ENCODE peak calls at places on chromosomes 12 and 14, in four cellular contexts. H, L, Q and K are unnamed samples.

GRCh38 chr14:23514009-23514962 is 37.3 kb downstream of the ZFHX2 start:
- DNase-seq in H (no peak), L (no peak), Q (no peak), K (peak)

GRCh38 chr12:481422-481821 is 21.7 kb downstream of the B4GALNT3 start:
- DNase-seq in H (peak), L (no peak), Q (no peak), K (no peak)

GRCh38 chr12:101051901-101052550 is 158.0 kb downstream of the SLC5A8 start:
- DNase-seq in H (no peak), L (peak), Q (no peak), K (no peak)

GRCh38 chr14:32913725-32914124 is 25.0 kb upstream of the NPAS3 start:
- DNase-seq in H (no peak), L (peak), Q (no peak), K (no peak)

GRCh38 chr14:77641534-77642341 is 25.3 kb upstream of the SPTLC2 start:
- DNase-seq in H (peak), L (peak), Q (peak), K (peak)

GRCh38 chr14:61379639-61380184 is 58.3 kb downstream of the PRKCH start:
- DNase-seq in H (no peak), L (no peak), Q (no peak), K (no peak)

GRCh38 chr12:8692573-8692972 is 5.2 kb upstream of the RIMKLB start:
- DNase-seq in H (no peak), L (no peak), Q (no peak), K (peak)

GRCh38 chr12:58034311-58034710 is 92.9 kb downstream of the ATP23 start:
- DNase-seq in H (no peak), L (peak), Q (no peak), K (no peak)

GRCh38 chr12:47709277-47710048 is 3.6 kb upstream of the RPAP3 start:
- DNase-seq in H (no peak), L (no peak), Q (no peak), K (no peak)

GRCh38 chr14:90239139-90239538 is 17.2 kb upstream of the PSMC1 start:
- DNase-seq in H (no peak), L (no peak), Q (no peak), K (no peak)

GRCh38 chr12:72491399-72491798 is 219.2 kb downstream of the TRHDE start:
- DNase-seq in H (no peak), L (no peak), Q (no peak), K (no peak)

GRCh38 chr14:36513012-36513420 is 7.0 kb downstream of the NKX2-1 start:
- DNase-seq in H (no peak), L (no peak), Q (no peak), K (no peak)

GRCh38 chr12:105724651-105725050 is 394.2 kb downstream of the C12orf75 start:
- DNase-seq in H (no peak), L (no peak), Q (no peak), K (no peak)

GRCh38 chr14:102722646-102723045 is 54.6 kb upstream of the TRAF3 start:
- DNase-seq in H (no peak), L (no peak), Q (no peak), K (no peak)

GRCh38 chr12:104219908-104220404 is 4.4 kb downstream of the TXNRD1 start:
- DNase-seq in H (no peak), L (peak), Q (no peak), K (no peak)

GRCh38 chr14:58708004-58708403 is 70.2 kb downstream of the DACT1 start:
- DNase-seq in H (no peak), L (no peak), Q (no peak), K (no peak)

GRCh38 chr14:100430571-100430970 is 107.4 kb downstream of the SLC25A47 start:
- DNase-seq in H (no peak), L (no peak), Q (no peak), K (no peak)

GRCh38 chr12:57840701-57841100 is 5.8 kb downstream of the CTDSP2 start:
- DNase-seq in H (no peak), L (no peak), Q (no peak), K (no peak)

GRCh38 chr12:27781680-27782079 is 1.6 kb upstream of the MANSC4 start:
- DNase-seq in H (no peak), L (no peak), Q (no peak), K (no peak)

GRCh38 chr14:98919431-98919830 is 352.6 kb downstream of the BCL11B start:
- DNase-seq in H (no peak), L (no peak), Q (no peak), K (no peak)

GRCh38 chr12:79183946-79184345 is 319.4 kb downstream of the SYT1 start:
- DNase-seq in H (no peak), L (no peak), Q (no peak), K (no peak)

GRCh38 chr14:67410313-67410712 is 1.7 kb downstream of the PLEK2 start:
- DNase-seq in H (no peak), L (no peak), Q (no peak), K (no peak)

GRCh38 chr14:67409461-67409860 is 2.5 kb downstream of the PLEK2 start:
- DNase-seq in H (no peak), L (no peak), Q (no peak), K (no peak)

GRCh38 chr14:67411820-67412421 is at the start of gene PLEK2:
- DNase-seq in H (peak), L (peak), Q (peak), K (no peak)

GRCh38 chr14:67413806-67414769 is 2.1 kb upstream of the PLEK2 start:
- DNase-seq in H (no peak), L (peak), Q (no peak), K (no peak)

DNA sequence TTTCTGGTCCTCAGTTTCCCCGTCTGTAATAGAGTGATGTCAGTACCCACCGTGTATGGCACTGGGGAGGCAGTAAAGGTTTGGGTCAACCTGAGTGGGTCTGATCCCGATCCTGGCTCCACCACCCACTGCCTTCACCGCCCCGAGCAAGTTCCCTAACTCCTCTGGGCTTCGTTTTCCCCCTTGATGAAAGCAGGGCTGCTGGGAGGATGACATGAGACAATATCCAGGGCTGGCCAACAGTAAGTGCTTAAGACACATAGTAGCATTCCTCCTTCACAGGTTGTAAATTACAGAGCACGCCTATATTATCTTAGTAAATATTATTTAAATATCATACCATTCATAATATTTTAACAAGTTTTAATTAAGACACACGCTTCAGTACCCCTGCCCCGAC is 590 bp downstream of the PLEK2 start:
- DNase-seq in H (no peak), L (peak), Q (no peak), K (no peak)
- H3K4me3 ChIP-seq in H (peak), L (peak), Q (peak), K (no peak)

DNA sequence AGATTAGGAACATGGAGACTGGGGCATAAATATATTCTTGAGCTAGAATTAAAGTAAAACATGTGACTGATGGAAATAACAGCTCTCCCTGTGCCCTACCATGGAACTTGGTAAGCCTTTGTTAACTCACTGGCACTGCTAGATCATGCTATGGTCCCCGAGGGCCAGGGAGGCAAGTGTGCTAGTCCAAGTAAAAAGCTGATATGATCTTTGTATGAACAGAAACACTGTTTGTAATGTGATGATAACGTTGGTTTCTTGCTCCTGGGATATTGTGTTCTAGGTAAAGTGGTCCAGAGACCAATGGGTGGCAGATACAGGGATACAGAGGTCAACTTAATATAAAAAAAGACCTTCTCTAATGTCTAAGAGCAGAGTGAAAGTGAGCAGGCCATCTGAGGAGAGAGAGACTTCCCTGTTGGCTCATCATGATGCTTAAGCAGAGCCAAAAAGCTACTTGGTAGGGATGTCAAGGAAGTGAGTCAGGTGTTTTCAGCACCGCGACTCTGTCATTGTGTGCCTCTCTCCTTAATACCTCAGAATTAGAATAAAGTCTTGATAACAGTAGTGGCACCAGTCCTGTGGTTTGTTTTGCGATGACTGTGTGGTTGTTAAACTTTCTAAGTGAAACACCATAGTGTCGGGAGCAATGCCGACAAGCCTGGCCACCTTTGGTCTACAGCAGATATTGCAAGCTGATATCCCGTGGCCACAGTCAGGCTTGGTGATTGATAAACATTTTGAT is 27.7 kb downstream of the BICD1 start:
- DNase-seq in H (no peak), L (peak), Q (no peak), K (no peak)
- H3K27ac ChIP-seq in H (no peak), L (peak), Q (no peak), K (peak)

DNA sequence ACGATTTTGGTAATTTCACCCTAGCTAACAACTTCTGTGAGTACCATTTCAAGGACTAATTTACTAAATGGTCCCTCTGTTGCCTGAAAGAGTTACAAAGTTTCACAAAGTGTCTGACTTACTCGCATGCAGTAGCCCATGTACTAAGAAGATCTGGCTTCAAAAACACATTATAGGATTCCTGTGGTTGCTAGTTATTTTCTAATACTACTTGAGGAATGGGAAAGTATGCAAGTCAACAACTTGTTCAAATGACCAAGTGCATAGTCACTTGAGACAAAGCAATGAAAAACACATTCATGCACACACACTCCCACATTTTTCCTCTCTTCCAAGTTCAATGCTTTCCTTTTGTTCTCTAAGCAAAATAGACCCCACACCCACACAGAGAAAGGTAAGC is 219.7 kb upstream of the TMPO start:
- DNase-seq in H (no peak), L (no peak), Q (no peak), K (no peak)
- TF ChIP-seq CTCF in H (no peak), L (no peak), Q (no peak), K (no peak)

GRCh38 chr14:28766505-28767238 is at the start of gene FOXG1:
- DNase-seq in H (no peak), L (no peak), Q (no peak), K (no peak)
- H3K4me3 ChIP-seq in H (peak), L (no peak), Q (peak), K (peak)

DNA sequence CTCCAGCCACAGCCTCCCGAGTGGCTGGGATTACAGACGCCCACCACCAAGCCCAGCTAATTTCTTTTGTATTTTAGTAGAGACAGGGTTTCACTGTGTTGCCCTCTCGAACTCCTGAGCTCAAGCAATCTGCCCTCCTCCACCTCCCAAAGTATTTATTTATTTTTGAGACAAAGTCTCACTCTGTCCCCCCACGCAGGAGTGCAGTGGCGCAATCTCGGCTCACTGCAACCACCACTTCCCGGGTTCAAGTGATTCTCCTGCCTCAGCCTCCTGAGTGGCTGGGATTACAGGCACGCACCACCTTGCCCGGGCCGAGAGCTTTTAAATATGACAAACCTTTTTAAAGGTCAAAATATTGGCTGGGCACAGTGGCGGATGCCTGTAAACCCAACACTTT is 14.6 kb downstream of the NUMB start:
- DNase-seq in H (no peak), L (no peak), Q (no peak), K (no peak)
- H3K27ac ChIP-seq in H (no peak), L (no peak), Q (no peak), K (no peak)

GRCh38 chr12:124500232-124501079 is 67.0 kb downstream of the NCOR2 start:
- DNase-seq in H (peak), L (peak), Q (peak), K (no peak)

GRCh38 chr12:124498178-124498869 is 69.1 kb downstream of the NCOR2 start:
- DNase-seq in H (peak), L (no peak), Q (no peak), K (no peak)

GRCh38 chr12:124497658-124498057 is 69.8 kb downstream of the NCOR2 start:
- DNase-seq in H (peak), L (no peak), Q (no peak), K (peak)

GRCh38 chr12:124499873-124500231 is 67.6 kb downstream of the NCOR2 start:
- DNase-seq in H (no peak), L (no peak), Q (no peak), K (no peak)

DNA sequence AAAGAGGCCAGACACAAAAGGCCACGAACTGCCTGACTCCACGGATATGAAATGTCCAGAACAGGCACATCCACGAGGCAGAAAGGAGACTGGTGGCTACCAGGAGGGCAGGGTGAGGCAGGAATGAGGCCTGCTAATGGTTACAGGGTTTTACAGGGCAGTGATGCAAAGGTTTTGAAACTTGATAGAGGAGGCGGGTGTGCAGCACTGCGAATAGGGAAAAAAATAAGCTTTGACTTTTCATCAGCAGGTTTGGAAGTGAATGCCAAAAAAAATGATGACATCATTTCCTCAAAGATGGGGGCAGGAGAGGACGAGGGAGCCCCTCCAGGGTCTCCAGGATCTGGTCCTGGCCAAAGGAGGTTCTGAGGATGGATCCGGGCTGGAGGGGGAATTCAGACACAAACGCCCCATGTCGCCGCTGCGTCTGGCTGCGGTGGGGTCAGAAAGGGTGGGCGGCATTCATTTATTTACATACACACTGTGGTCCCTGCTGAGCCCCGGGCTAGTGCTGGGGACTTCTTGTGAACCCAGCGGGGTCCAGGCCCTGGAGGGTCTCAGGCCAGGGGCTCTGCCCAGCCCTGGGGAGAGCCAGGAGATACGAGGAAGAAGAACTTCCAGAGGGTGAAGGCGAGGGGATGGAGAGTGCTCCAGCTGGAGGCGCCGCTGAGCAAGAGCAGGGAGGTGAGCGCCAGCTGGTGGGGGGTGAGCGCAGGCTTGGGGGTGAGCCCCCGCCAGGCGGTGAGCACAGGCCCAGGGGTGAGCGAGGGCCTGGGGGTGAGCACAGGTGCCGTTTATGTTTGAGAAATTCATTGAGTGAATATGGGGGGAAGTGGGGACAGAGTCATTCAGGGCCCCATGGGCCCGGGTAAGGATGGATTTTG is 68.3 kb downstream of the NCOR2 start:
- DNase-seq in H (peak), L (no peak), Q (no peak), K (no peak)
- TF ChIP-seq CTCF in H (no peak), L (peak), Q (no peak), K (no peak)